ENCODE peak calls at places on chromosomes 6 and 20, in nine cellular contexts. U, F, N, V, D, P, Q, A and B are unnamed samples.

GRCh38 chr6:164897523-164898094 is 411.8 kb downstream of the C6orf118 start:
- DNase-seq in U (no peak), F (no peak), N (no peak), V (no peak), D (peak; percentile 53), P (no peak), Q (no peak), A (no peak), B (no peak)

GRCh38 chr20:3572151-3572550 is 91.0 kb downstream of the GFRA4 start:
- DNase-seq in U (no peak), F (no peak), N (no peak), V (no peak), D (no peak), P (no peak), Q (no peak), A (no peak), B (no peak)

GRCh38 chr20:14142171-14142570 is 146.9 kb downstream of the MACROD2 start:
- DNase-seq in U (no peak), F (peak; percentile 73), N (no peak), V (peak; percentile 56), D (peak; percentile 97), P (peak; percentile 48), Q (peak; percentile 39), A (peak; percentile 72), B (no peak)

GRCh38 chr6:37381579-37381978 is 27.8 kb downstream of the RNF8 start:
- DNase-seq in U (no peak), F (peak; percentile 73), N (no peak), V (peak; percentile 34), D (peak; percentile 94), P (no peak), Q (peak; percentile 60), A (peak; percentile 86), B (no peak)

GRCh38 chr20:58054082-58054481 is 174.4 kb downstream of the ANKRD60 start:
- DNase-seq in U (no peak), F (no peak), N (no peak), V (no peak), D (no peak), P (no peak), Q (no peak), A (no peak), B (no peak)

GRCh38 chr6:113763311-113763766 is 93.8 kb upstream of the MARCKS start:
- DNase-seq in U (no peak), F (no peak), N (no peak), V (no peak), D (peak; percentile 13), P (no peak), Q (no peak), A (no peak), B (no peak)

GRCh38 chr6:4931530-4932505 is 72.0 kb downstream of the RPP40 start:
- DNase-seq in U (no peak), F (no peak), N (no peak), V (no peak), D (peak; percentile 85), P (no peak), Q (no peak), A (no peak), B (no peak)

GRCh38 chr6:105192707-105193465 is 13.1 kb upstream of the POPDC3 start:
- DNase-seq in U (no peak), F (no peak), N (no peak), V (no peak), D (no peak), P (no peak), Q (peak; percentile 51), A (no peak), B (no peak)

GRCh38 chr20:4563534-4563933 is 158.2 kb upstream of the PRND start:
- DNase-seq in U (no peak), F (peak; percentile 3), N (no peak), V (no peak), D (peak; percentile 61), P (no peak), Q (peak; percentile 73), A (peak; percentile 76), B (no peak)

GRCh38 chr20:56628015-56628872 is 862 bp upstream of the TFAP2C start:
- DNase-seq in U (no peak), F (peak; percentile 3), N (no peak), V (peak; percentile 24), D (peak; percentile 60), P (no peak), Q (no peak), A (no peak), B (no peak)

GRCh38 chr6:91304506-91304905 is 717.6 kb upstream of the MAP3K7 start:
- DNase-seq in U (no peak), F (no peak), N (no peak), V (no peak), D (no peak), P (no peak), Q (peak; percentile 44), A (no peak), B (no peak)

GRCh38 chr20:47253860-47254259 is 102.6 kb downstream of the ZMYND8 start:
- DNase-seq in U (no peak), F (no peak), N (no peak), V (no peak), D (no peak), P (no peak), Q (no peak), A (no peak), B (no peak)

GRCh38 chr20:17648782-17649730 is 33.0 kb downstream of the RRBP1 start:
- DNase-seq in U (no peak), F (peak; percentile 72), N (peak; percentile 24), V (peak; percentile 71), D (no peak), P (peak; percentile 74), Q (no peak), A (peak; percentile 57), B (no peak)

GRCh38 chr6:147283460-147283859 is 79.2 kb downstream of the STXBP5 start:
- DNase-seq in U (no peak), F (no peak), N (no peak), V (no peak), D (peak; percentile 6), P (no peak), Q (peak; percentile 87), A (no peak), B (no peak)

GRCh38 chr20:3485913-3486312 is 15.1 kb downstream of the ATRN start:
- DNase-seq in U (no peak), F (no peak), N (no peak), V (no peak), D (no peak), P (no peak), Q (no peak), A (no peak), B (no peak)

GRCh38 chr6:122736166-122736565 is 43.4 kb upstream of the FABP7 start:
- DNase-seq in U (no peak), F (no peak), N (no peak), V (no peak), D (no peak), P (no peak), Q (no peak), A (no peak), B (no peak)

GRCh38 chr6:168650686-168651085 is 209.7 kb downstream of the SMOC2 start:
- DNase-seq in U (no peak), F (peak; percentile 53), N (no peak), V (peak; percentile 24), D (no peak), P (no peak), Q (no peak), A (no peak), B (no peak)

GRCh38 chr20:10857362-10858070 is 183.7 kb upstream of the JAG1 start:
- DNase-seq in U (peak; percentile 76), F (peak; percentile 62), N (no peak), V (peak; percentile 67), D (peak; percentile 12), P (peak; percentile 70), Q (peak; percentile 65), A (no peak), B (peak; percentile 5)

GRCh38 chr6:10837692-10837996 is 695 bp downstream of the MAK start:
- DNase-seq in U (no peak), F (peak; percentile 4), N (peak; percentile 18), V (no peak), D (peak; percentile 59), P (no peak), Q (no peak), A (no peak), B (no peak)

GRCh38 chr6:152879681-152880080 is 103.2 kb downstream of the FBXO5 start:
- DNase-seq in U (no peak), F (no peak), N (no peak), V (no peak), D (no peak), P (no peak), Q (no peak), A (no peak), B (no peak)
- H3K27me3 ChIP-seq in U (no peaks in the 10 kb centered on the region), F (no peaks in the 10 kb centered on the region), N (no peaks in the 10 kb centered on the region), V (no peaks in the 10 kb centered on the region), D (no peaks in the 10 kb centered on the region), P (no peaks in the 10 kb centered on the region), Q (no peaks in the 10 kb centered on the region), A (no peaks in the 10 kb centered on the region), B (no peaks in the 10 kb centered on the region)

DNA sequence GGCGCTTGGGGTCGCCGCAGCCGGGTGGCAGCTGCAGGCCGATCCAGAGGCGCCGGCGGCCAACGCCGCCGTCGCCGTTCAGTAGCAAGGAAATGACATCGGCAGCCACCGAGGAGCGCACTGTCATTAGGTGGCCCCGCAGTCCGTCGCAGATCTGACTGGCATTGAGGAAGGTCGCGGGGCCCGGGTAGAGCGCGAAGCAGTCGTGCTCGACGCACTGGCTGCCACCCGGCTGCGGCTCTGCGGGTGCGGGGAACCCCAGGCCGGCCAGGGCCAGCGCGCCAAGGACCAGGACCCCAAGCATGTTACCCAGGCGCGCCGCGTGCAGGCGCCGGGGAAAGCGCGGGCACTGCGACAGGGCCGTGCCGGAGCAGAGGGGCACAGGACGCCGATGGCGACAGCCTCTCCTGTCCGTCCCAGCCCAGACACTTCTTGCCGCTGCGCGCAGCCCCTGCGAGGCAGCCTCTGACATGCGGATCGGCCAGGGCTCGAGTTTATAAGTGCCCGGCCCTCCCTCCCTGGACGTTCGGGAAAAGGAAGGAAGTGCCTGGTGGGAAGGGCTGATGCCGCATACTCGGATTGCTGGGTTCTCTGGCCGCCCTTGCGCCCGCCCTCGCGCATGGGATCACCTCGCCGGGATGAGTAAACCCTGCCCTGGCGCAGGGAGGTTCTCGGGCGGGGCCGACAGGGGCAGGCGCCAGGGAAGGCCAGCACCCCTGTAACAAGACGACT is at the start of gene THBD:
- DNase-seq in U (peak; percentile 94), F (peak; percentile 67), N (no peak), V (peak; percentile 36), D (peak; percentile 57), P (peak; percentile 73), Q (peak; percentile 60), A (no peak), B (peak; percentile 65)
- H3K27ac ChIP-seq in U (peak within 1 kb of the TSS; percentile 93), F (no peak within 1 kb of the TSS), N (no peak within 1 kb of the TSS), V (peak within 1 kb of the TSS; percentile 51), D (no peak within 1 kb of the TSS), P (peak within 1 kb of the TSS; percentile 26), Q (peak within 1 kb of the TSS; percentile 17), A (no peak within 1 kb of the TSS), B (peak within 1 kb of the TSS; percentile 89)

GRCh38 chr20:6855806-6856205 is 88.3 kb downstream of the BMP2 start:
- DNase-seq in U (no peak), F (no peak), N (no peak), V (no peak), D (no peak), P (no peak), Q (no peak), A (no peak), B (no peak)
- H3K27me3 ChIP-seq in U (no peaks in the 10 kb centered on the region), F (no peaks in the 10 kb centered on the region), N (no peaks in the 10 kb centered on the region), V (no peaks in the 10 kb centered on the region), D (no peaks in the 10 kb centered on the region), P (no peaks in the 10 kb centered on the region), Q (no peaks in the 10 kb centered on the region), A (no peaks in the 10 kb centered on the region), B (no peaks in the 10 kb centered on the region)

DNA sequence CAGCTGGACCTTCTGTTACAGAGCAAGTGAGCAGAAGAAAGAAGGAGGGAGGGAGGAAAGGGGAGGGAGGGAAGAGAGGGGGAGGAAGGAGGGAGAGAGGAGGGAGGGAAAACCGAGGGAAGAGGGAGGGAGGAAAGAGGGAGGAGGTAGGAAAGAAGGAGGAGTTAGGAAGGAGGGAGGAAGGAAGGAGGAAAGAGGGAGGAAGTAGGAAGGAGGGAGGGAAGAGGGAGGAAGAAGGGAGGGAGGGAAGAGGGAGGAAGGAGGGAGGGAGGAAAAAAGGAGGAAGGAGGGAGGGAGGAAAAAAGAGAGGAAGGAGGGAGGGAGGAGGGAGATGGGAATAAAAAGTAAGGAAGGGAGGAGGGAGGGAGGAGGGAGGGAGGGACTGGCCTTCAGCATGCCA is 191.8 kb downstream of the SYNDIG1 start:
- DNase-seq in U (no peak), F (no peak), N (no peak), V (no peak), D (no peak), P (no peak), Q (no peak), A (no peak), B (no peak)
- H3K27ac ChIP-seq in U (no peak overlapping the region), F (no peak overlapping the region), N (no peak overlapping the region), V (no peak overlapping the region), D (no peak overlapping the region), P (no peak overlapping the region), Q (no peak overlapping the region), A (no peak overlapping the region), B (no peak overlapping the region)